ENCODE peak calls at places on chromosomes 3 and 15, in six cellular contexts. W is HCT116, O is uterus, D is H1, E is breast epithelium, Y is heart left ventricle. N is an unnamed sample. For H3K4me1, the result is how much of the 10 kb centered on the place peaks cover.

GRCh38 chr3:16455001-16455400 is 58.5 kb downstream of the RFTN1 start:
- DNase-seq in E (no peak), Y (no peak), D (no peak), O (peak), W (no peak), N (peak)

GRCh38 chr3:47715928-47716327 is 65.8 kb downstream of the SMARCC1 start:
- DNase-seq in W (peak), E (no peak), Y (no peak), O (no peak), D (no peak), N (no peak)

GRCh38 chr15:25719101-25719985 is 143.8 kb downstream of the ATP10A start:
- DNase-seq in O (no peak), D (no peak), E (no peak), Y (no peak), W (no peak), N (no peak)

GRCh38 chr3:61134532-61134931 is 116.7 kb downstream of the FHIT start:
- DNase-seq in D (no peak), Y (no peak), E (no peak), W (no peak), O (no peak), N (no peak)

GRCh38 chr3:18351823-18352744 is 73.1 kb downstream of the SATB1 start:
- DNase-seq in Y (no peak), O (no peak), W (no peak), D (no peak), E (no peak), N (no peak)

GRCh38 chr15:51736646-51737537 is 563 bp downstream of the LYSMD2 start:
- DNase-seq in D (no peak), E (no peak), W (no peak), O (peak), Y (peak), N (no peak)

GRCh38 chr15:77819841-77820728 is 187.4 kb upstream of the LINGO1 start:
- DNase-seq in E (no peak), Y (no peak), D (no peak), O (no peak), W (peak), N (no peak)

GRCh38 chr3:182671942-182672341 is 121.4 kb upstream of the ATP11B start:
- DNase-seq in Y (no peak), W (no peak), E (no peak), D (no peak), O (no peak), N (no peak)

GRCh38 chr15:66153549-66154415 is 99.8 kb downstream of the MEGF11 start:
- DNase-seq in W (no peak), E (no peak), Y (no peak), O (no peak), D (no peak), N (no peak)

DNA sequence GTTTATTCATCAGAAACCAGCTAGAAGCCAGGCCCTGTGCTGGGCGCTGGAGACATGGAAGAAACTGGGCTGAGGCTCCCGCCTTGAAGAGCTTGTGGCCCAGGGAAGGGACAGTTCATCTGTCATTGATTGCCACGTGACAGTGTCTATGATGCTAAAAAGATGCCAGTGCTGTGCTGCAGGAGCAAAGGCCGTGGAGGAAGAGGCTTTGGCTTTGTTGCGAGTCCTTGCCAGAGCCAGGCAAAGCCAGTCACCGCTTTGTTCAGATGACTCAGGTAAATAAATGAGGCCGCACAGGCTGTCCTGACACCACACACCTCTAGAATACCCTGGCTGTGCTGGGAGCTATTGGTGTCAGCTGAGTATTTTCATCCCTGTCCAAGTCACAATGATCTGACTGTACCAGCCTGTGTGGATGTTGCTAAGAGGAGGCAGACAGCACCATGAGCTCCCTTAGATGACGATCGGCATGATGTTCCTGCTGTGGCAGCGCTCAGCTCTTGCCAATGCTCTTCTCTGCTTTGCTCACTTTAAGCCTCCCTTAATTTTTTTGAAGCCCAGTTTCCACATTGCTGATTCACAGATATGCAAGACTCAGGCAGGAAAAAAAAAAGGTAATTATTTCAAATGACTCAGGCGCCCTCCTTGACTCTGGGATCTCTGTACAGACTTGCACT is 77.5 kb downstream of the CCNL1 start:
- DNase-seq in D (no peak), Y (no peak), E (no peak), O (no peak), W (peak), N (no peak)
- TF ChIP-seq POLR2A in D (no peak), Y (no peak), E (no peak), O (no peak), W (no peak), N (no peak)

DNA sequence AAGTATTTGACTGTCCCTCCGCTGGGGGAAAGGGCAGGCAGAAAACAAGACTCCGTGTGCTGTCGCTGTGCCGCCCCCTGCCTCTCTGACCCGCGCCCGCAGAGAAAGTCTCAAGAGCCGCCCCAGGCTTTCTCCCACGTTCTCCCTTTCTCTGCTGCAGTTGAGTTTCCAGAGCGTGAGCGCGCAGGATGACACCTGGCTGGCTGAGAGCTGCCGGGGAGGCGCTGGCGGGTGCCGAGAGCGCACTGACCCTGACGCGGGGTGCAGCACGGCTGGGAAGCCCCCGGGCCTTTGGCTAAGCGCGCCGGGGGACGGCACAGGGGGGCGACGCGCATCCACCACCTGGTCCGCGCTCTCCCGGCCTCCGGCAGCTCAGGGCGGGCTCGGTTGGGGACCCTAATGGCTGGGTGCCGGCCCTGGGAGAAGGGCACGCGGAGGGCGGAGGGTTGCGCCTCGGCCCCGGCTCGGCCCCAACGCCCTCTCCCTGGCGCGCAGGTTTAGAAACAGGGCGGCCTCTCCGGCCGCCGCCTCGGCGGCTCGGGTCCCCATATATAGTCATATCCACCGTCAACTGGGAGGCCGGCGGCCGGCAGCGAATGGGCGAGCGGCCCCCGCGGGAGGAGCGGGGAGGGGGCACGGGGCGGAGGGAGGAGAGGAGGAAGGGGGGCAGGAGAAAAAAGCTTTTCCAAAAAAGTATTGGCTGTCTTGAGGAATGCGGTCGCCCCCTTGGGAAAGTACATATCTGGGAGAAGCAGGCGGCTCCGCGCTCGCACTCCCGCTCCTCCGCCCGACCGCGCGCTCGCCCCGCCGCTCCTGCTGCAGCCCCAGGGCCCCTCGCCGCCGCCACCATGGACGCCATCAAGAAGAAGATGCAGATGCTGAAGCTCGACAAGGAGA is at the start of gene TPM1:
- DNase-seq in W (no peak), Y (peak), O (peak), E (peak), D (no peak), N (peak)
- H3K4me1 ChIP-seq in W (under half), Y (under half), O (under half), E (under half), D (under half), N (half or more)

GRCh38 chr3:101779047-101779807 is at the start of gene NXPE3:
- DNase-seq in Y (peak), D (peak), O (peak), W (peak), E (peak), N (peak)
- TF ChIP-seq POLR2A in Y (no peak), D (peak), O (peak), W (no peak), E (no peak), N (peak)

GRCh38 chr3:8507496-8507895 is 5.9 kb downstream of the LMCD1 start:
- DNase-seq in Y (no peak), D (no peak), O (no peak), E (no peak), W (no peak), N (no peak)
- H3K4me1 ChIP-seq in Y (half or more), D (under half), O (under half), E (under half), W (under half), N (under half)

DNA sequence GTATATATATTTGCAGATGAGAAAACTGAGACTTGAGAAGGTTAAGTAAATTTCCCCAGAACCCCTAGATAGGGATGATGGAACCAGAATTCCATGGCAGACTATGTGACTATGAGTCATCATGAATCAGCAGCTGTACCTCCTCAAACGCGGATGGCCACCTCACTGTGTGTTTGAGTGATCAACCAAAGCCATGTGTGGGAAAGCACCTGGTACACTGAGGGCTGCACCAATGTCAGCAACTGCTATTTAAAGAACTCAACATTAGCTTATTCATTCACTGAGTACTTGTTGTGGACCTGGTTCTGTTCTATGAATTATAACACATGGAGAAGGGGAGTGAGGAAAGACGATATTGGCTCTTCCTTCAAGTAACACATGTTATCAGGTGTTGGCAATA is 377.0 kb downstream of the GAP43 start:
- DNase-seq in E (no peak), Y (no peak), D (no peak), W (peak), O (no peak), N (no peak)
- TF ChIP-seq POLR2A in E (no peak), Y (no peak), D (no peak), W (no peak), O (no peak), N (no peak)

DNA sequence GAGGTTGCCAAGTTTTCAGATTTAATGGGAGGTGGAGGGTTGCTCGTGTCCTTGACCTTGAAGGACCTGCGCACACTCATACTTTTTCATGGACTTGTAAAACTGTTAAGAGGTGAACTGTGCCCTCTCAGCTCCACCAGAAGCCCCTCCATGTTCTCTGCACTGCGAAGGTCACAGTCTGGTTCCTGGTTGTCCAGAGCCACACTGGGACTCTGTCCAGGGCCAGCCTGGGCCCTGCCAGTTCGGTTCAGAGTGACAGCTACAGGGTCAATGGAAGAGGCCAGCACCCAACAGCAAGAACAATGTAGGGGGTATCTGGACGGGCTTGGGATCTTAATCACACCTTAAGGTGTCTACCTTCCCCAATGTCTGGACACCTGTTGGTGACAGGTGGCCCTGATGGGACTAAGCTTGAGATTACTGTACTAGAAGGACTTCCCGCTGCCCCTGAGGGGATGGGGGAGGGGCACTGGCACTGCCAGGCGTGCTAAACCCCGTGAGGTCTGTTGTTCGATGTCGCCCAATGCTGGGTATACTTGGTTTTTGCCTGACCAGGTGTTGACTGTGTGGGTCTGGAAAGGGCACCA is 34.7 kb downstream of the GRK7 start:
- DNase-seq in Y (no peak), E (no peak), D (no peak), W (no peak), O (no peak), N (no peak)
- H3K4me1 ChIP-seq in Y (under half), E (under half), D (under half), W (under half), O (under half), N (under half)

GRCh38 chr15:91127236-91127914 is 27.3 kb downstream of the SV2B start:
- DNase-seq in O (no peak), E (peak), D (no peak), W (no peak), Y (no peak), N (no peak)
- TF ChIP-seq POLR2A in O (no peak), E (no peak), D (no peak), W (no peak), Y (no peak), N (no peak)

GRCh38 chr15:75702431-75702830 is 10.2 kb downstream of the CSPG4 start:
- DNase-seq in Y (no peak), E (no peak), W (no peak), O (no peak), D (no peak), N (no peak)

GRCh38 chr15:75706682-75706954 is 6.0 kb downstream of the CSPG4 start:
- DNase-seq in E (no peak), D (no peak), W (no peak), Y (no peak), O (no peak), N (no peak)

GRCh38 chr15:75705854-75706681 is 6.6 kb downstream of the CSPG4 start:
- DNase-seq in W (no peak), Y (peak), O (no peak), D (no peak), E (no peak), N (no peak)

GRCh38 chr15:75704618-75705017 is 8.0 kb downstream of the CSPG4 start:
- DNase-seq in E (no peak), D (no peak), Y (no peak), W (no peak), O (no peak), N (no peak)

GRCh38 chr15:75704263-75704615 is 8.4 kb downstream of the CSPG4 start:
- DNase-seq in D (no peak), O (no peak), Y (no peak), E (no peak), W (no peak), N (no peak)
- H3K4me1 ChIP-seq in D (under half), O (under half), Y (under half), E (under half), W (under half), N (half or more)

DNA sequence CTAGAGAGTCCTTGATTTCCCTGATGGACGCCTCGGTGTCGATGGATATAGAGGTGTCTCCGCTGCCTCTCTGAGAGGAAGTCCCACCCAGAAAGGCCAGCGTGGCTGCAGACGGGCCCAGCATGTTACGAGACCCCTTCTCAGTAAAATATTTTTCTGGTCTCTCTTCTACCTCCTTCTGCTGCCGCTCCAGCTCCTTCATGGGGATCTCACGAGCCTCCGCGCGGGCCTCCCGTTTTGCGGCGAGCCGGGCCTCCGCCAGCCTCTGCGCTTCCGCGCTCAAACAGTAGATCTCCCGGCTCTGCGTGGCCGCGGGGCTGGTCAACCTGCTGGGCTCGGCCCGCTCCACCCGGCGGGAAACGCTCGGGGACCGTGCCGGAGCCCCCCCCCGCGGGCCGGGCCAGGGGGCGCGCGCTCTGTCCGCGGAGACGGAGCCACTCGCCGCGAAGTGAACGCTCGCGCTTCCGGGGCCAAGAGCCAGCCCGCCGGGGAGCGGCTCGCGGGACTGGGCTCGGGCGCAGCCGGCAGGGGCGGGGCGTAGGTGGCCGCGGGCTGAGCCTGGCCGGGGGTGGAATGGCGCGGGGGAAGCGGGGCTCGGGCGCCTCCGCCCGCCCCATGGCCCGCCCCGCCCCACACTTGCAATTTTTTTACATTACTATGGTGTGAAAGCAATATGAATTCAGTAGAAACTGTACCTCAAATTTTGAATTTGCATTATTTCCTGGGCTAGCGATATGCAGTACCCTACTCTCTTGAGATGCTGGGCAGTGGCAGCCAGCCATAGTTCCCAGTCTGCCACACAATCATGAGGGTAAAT is 10.2 kb upstream of the KCNMB3 start:
- DNase-seq in W (no peak), O (peak), E (no peak), Y (peak), D (no peak), N (peak)
- TF ChIP-seq POLR2A in W (no peak), O (peak), E (no peak), Y (no peak), D (peak), N (no peak)

GRCh38 chr3:112770907-112771306 is 75.8 kb downstream of the CD200R1L start:
- DNase-seq in E (no peak), W (no peak), O (no peak), Y (no peak), D (no peak), N (no peak)
- H3K4me1 ChIP-seq in E (under half), W (under half), O (under half), Y (half or more), D (under half), N (under half)

N was measured in tibial nerve.